ENCODE peak calls at places on chromosome 16, in six cellular contexts. N, Y, P, F, W and C are unnamed samples.

GRCh38 chr16:26149661-26150060 is 457.9 kb downstream of the HS3ST4 start:
- DNase-seq in N (no peak), Y (no peak), P (no peak), F (no peak), W (no peak), C (no peak)

GRCh38 chr16:1980026-1980769 is 1.1 kb downstream of the NOXO1 start:
- DNase-seq in N (peak; percentile 63), Y (no peak), P (peak; percentile 60), F (no peak), W (no peak), C (no peak)

GRCh38 chr16:20910781-20911321 is 10.3 kb downstream of the LYRM1 start:
- DNase-seq in N (no peak), Y (no peak), P (no peak), F (no peak), W (no peak), C (no peak)

GRCh38 chr16:30113031-30113710 is at the start of gene GDPD3:
- DNase-seq in N (no peak), Y (no peak), P (peak; percentile 90), F (peak; percentile 70), W (no peak), C (no peak)

GRCh38 chr16:22425847-22426246 is 51.4 kb upstream of the CDR2 start:
- DNase-seq in N (no peak), Y (no peak), P (no peak), F (no peak), W (no peak), C (no peak)

GRCh38 chr16:4936991-4937781 is at the start of gene PPL:
- DNase-seq in N (peak; percentile 80), Y (peak; percentile 93), P (peak; percentile 96), F (peak; percentile 96), W (no peak), C (no peak)

GRCh38 chr16:68367034-68367433 is 56.2 kb downstream of the PRMT7 start:
- DNase-seq in N (no peak), Y (peak; percentile 72), P (peak; percentile 72), F (no peak), W (no peak), C (no peak)

GRCh38 chr16:77472262-77472661 is 37.4 kb upstream of the ADAMTS18 start:
- DNase-seq in N (no peak), Y (no peak), P (no peak), F (no peak), W (no peak), C (no peak)

GRCh38 chr16:31327675-31328225 is 27.2 kb upstream of the ITGAX start:
- DNase-seq in N (no peak), Y (no peak), P (no peak), F (no peak), W (no peak), C (no peak)

GRCh38 chr16:52191533-52192134 is 355.3 kb downstream of the TOX3 start:
- DNase-seq in N (peak; percentile 61), Y (peak; percentile 71), P (peak; percentile 78), F (peak; percentile 66), W (no peak), C (peak; percentile 36)

GRCh38 chr16:31386157-31386984 is 6.8 kb upstream of the ITGAD start:
- DNase-seq in N (no peak), Y (peak; percentile 13), P (no peak), F (no peak), W (no peak), C (no peak)

GRCh38 chr16:397135-397661 is at the start of gene NME4:
- DNase-seq in N (no peak), Y (peak; percentile 69), P (no peak), F (peak; percentile 67), W (no peak), C (no peak)

GRCh38 chr16:55672471-55672870 is 16.7 kb downstream of the SLC6A2 start:
- DNase-seq in N (no peak), Y (no peak), P (no peak), F (no peak), W (no peak), C (no peak)

GRCh38 chr16:89534147-89534788 is 26.1 kb downstream of the SPG7 start:
- DNase-seq in N (no peak), Y (no peak), P (no peak), F (no peak), W (no peak), C (no peak)

GRCh38 chr16:66274335-66275110 is 92.0 kb upstream of the CDH5 start:
- DNase-seq in N (no peak), Y (no peak), P (no peak), F (no peak), W (peak; percentile 28), C (no peak)

GRCh38 chr16:15034266-15035162 is 21.4 kb downstream of the NTAN1 start:
- DNase-seq in N (no peak), Y (no peak), P (no peak), F (peak; percentile 58), W (no peak), C (no peak)

GRCh38 chr16:12199524-12199923 is 223.0 kb downstream of the SNX29 start:
- DNase-seq in N (no peak), Y (peak; percentile 58), P (no peak), F (no peak), W (no peak), C (no peak)

GRCh38 chr16:67543582-67543981 is 15.0 kb downstream of the RIPOR1 start:
- DNase-seq in N (no peak), Y (no peak), P (no peak), F (no peak), W (no peak), C (no peak)

GRCh38 chr16:16861546-16861945 is 482.6 kb downstream of the NPIPA7 start:
- DNase-seq in N (no peak), Y (peak; percentile 82), P (peak; percentile 52), F (no peak), W (no peak), C (peak; percentile 0)

GRCh38 chr16:47461598-47462266 is 601 bp downstream of the PHKB start:
- DNase-seq in N (no peak), Y (peak; percentile 38), P (peak; percentile 51), F (no peak), W (no peak), C (no peak)

GRCh38 chr16:7103056-7103455 is 229.6 kb upstream of the RBFOX1 start:
- DNase-seq in N (no peak), Y (no peak), P (no peak), F (no peak), W (no peak), C (no peak)

GRCh38 chr16:87369796-87370719 is 13.5 kb downstream of the FBXO31 start:
- DNase-seq in N (peak; percentile 75), Y (no peak), P (no peak), F (no peak), W (no peak), C (no peak)

GRCh38 chr16:53695070-53695469 is 8.6 kb downstream of the RPGRIP1L start:
- DNase-seq in N (no peak), Y (no peak), P (no peak), F (no peak), W (no peak), C (peak; percentile 42)

GRCh38 chr16:30761427-30761927 is 385 bp downstream of the CFAP119 start:
- DNase-seq in N (no peak), Y (peak; percentile 70), P (peak; percentile 59), F (peak; percentile 70), W (no peak), C (no peak)

DNA sequence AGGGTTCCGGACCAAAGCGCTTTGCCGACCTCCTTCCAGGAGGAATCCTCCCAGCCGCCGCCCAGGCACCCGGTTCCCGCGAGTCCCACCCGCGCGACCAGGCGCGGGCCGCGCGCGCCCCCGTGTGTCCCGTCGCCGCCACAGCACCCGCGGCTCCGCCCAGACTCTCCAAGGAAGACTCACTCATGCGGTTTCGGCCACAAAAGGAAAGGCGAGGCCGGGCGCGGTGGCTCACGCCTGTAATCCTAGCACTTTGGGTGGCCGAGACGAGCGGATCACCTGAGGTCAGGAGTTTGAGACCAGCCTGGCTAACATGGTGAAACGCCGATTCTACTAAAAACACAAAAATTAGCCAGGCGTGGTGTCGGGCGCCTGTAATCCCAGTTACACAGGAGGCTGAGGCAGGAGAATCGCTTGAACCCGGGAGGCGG is 3.5 kb upstream of the PKMYT1 start:
- DNase-seq in N (peak; percentile 89), Y (peak; percentile 82), P (peak; percentile 89), F (peak; percentile 90), W (no peak), C (peak; percentile 7)
- H3K4me3 ChIP-seq in N (peak overlapping the region; percentile 21), Y (no peak overlapping the region), P (no peak overlapping the region), F (peak overlapping the region; percentile 16), W (peak overlapping the region; percentile 28), C (peak overlapping the region; percentile 39)

GRCh38 chr16:50810241-50810965 is 68.5 kb downstream of the CYLD start:
- DNase-seq in N (no peak), Y (no peak), P (no peak), F (no peak), W (no peak), C (no peak)

GRCh38 chr16:50806099-50807062 is 64.5 kb downstream of the CYLD start:
- DNase-seq in N (peak; percentile 83), Y (peak; percentile 91), P (peak; percentile 85), F (peak; percentile 83), W (no peak), C (peak; percentile 77)

GRCh38 chr16:50812046-50812445 is 70.2 kb downstream of the CYLD start:
- DNase-seq in N (no peak), Y (no peak), P (no peak), F (no peak), W (peak; percentile 84), C (no peak)

GRCh38 chr16:50808929-50809538 is 67.1 kb downstream of the CYLD start:
- DNase-seq in N (no peak), Y (no peak), P (no peak), F (no peak), W (no peak), C (no peak)

DNA sequence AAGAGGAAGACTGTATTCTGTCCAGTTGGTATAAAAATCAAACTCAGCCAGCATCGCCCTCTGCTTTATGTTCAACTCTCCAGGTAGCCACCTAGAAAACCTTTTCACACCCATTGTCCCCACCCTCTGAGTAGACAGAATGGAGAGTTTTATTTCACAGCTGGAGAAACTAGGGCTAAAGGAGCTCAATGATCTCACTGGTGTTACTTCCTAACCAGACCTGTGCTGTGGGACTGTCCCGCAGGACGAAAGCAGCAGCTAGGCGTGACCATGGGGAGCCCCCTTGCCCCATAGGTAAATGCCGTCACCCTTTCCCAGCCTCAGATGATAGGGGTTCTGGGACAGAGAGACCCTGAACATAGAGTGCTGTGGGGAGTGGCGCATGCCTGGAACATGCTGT is 67.7 kb downstream of the CYLD start:
- DNase-seq in N (no peak), Y (no peak), P (no peak), F (no peak), W (no peak), C (no peak)
- TF ChIP-seq CTCF in N (no peak), Y (no peak), P (no peak), F (no peak), W (no peak), C (no peak)

DNA sequence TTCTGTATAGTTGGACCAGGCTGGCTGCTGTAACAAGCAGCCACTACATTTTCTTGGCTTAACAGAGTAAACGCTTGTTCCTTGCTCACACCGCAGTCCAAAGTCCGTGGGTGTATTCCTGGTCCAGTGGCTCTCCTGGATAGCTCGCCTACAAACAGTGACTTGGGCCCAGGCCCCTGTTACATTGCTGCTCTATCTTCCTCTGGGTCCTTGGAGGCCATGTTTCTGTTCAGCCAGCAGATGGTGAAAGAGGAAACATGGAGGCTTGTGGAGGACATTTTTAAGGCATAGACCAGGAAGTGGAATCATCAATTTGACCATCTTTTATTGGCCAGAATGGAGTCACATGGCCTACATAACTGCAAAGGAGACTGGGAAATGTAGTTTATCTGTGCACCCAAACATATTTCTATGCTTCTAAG is 55.1 kb downstream of the ATP2C2 start:
- DNase-seq in N (no peak), Y (no peak), P (peak; percentile 42), F (peak; percentile 1), W (no peak), C (no peak)
- H3K27me3 ChIP-seq in N (peaks cover 9% of the 10 kb centered on the region), Y (peaks cover 3% of the 10 kb centered on the region), P (no peaks in the 10 kb centered on the region), F (no peaks in the 10 kb centered on the region), W (no peaks in the 10 kb centered on the region), C (peaks cover 22% of the 10 kb centered on the region)

GRCh38 chr16:10242076-10242475 is 59.8 kb upstream of the GRIN2A start:
- DNase-seq in N (no peak), Y (no peak), P (no peak), F (no peak), W (no peak), C (no peak)
- H3K4me3 ChIP-seq in N (no peak overlapping the region), Y (no peak overlapping the region), P (no peak overlapping the region), F (no peak overlapping the region), W (no peak overlapping the region), C (no peak overlapping the region)